ENCODE peak calls at places on chromosome 7, in seven cellular contexts. P is T-helper 1 cell; E is neuronal stem cell; F is NCI-H460; R is keratinocyte; X is activated T-helper 9 cell treated with anti-CD3 and anti-CD28 coated beads, Interleukin-2, amount 50 U/mL, for 16 hours; C is anterior cingulate cortex. B is an unnamed sample.

GRCh38 chr7:79436378-79436777 is 17.1 kb downstream of the MAGI2 start:
- DNase-seq in P (no peak), C (no peak), X (no peak), E (no peak), R (no peak), F (no peak), B (no peak)

GRCh38 chr7:18654709-18655108 is 159.2 kb downstream of the HDAC9 start:
- DNase-seq in P (no peak), E (no peak), R (no peak), X (no peak), F (no peak), C (no peak), B (no peak)

GRCh38 chr7:7181519-7182155 is 707 bp upstream of the C1GALT1 start:
- DNase-seq in P (peak; percentile 40), F (peak; percentile 16), X (peak; percentile 16), C (no peak), E (peak; percentile 24), R (no peak), B (peak; percentile 20)

GRCh38 chr7:141433698-141434097 is 117.5 kb upstream of the AGK start:
- DNase-seq in P (no peak), C (no peak), E (no peak), R (no peak), F (no peak), X (no peak), B (no peak)

GRCh38 chr7:71982847-71983246 is 429.3 kb downstream of the CALN1 start:
- DNase-seq in P (no peak), R (no peak), E (no peak), C (no peak), F (no peak), X (no peak), B (no peak)

GRCh38 chr7:99102361-99102760 is 41.5 kb downstream of the SMURF1 start:
- DNase-seq in P (no peak), C (no peak), X (no peak), E (no peak), R (no peak), F (no peak), B (no peak)

GRCh38 chr7:35035511-35035921 is 1.8 kb downstream of the DPY19L1 start:
- DNase-seq in C (no peak), F (peak; percentile 50), X (no peak), R (no peak), P (peak; percentile 11), E (no peak), B (no peak)

GRCh38 chr7:148963583-148964509 is 64.5 kb downstream of the PDIA4 start:
- DNase-seq in P (no peak), C (no peak), E (no peak), R (no peak), F (no peak), X (no peak), B (no peak)

GRCh38 chr7:30934225-30934624 is 22.6 kb downstream of the AQP1 start:
- DNase-seq in C (no peak), P (no peak), E (no peak), R (no peak), F (no peak), X (no peak), B (no peak)

GRCh38 chr7:48611993-48612392 is 312.4 kb upstream of the CDC14C start:
- DNase-seq in F (no peak), R (no peak), C (no peak), E (no peak), P (no peak), X (no peak), B (no peak)

GRCh38 chr7:83410989-83411591 is 237.8 kb downstream of the SEMA3E start:
- DNase-seq in F (peak; percentile 61), X (no peak), R (no peak), P (no peak), C (no peak), E (peak; percentile 17), B (no peak)

B was measured in activated gamma-delta T cell treated with anti-CD3 and anti-CD28 coated beads, Interleukin-2, amount 50 U/mL, for 16 hours.